ENCODE peak calls at places on chromosomes 7 and 10, in four cellular contexts. W is Panc1, X is HCT116, Z is K562. H is an unnamed sample.

GRCh38 chr10:48491422-48492139 is 113.3 kb downstream of the ARHGAP22 start:
- DNase-seq in W (no peak), X (no peak), Z (no peak), H (no peak)

GRCh38 chr7:141704112-141704511 is 2.1 kb upstream of the DENND11 start:
- DNase-seq in W (no peak), X (no peak), Z (no peak), H (no peak)

GRCh38 chr10:7563368-7563767 is 103.4 kb downstream of the ITIH5 start:
- DNase-seq in W (no peak), X (no peak), Z (no peak), H (no peak)

GRCh38 chr7:78437118-78437517 is 638.5 kb downstream of the PHTF2 start:
- DNase-seq in W (no peak), X (no peak), Z (no peak), H (peak; percentile 4)

GRCh38 chr10:110151871-110152270 is 55.5 kb upstream of the MXI1 start:
- DNase-seq in W (no peak), X (no peak), Z (no peak), H (no peak)

GRCh38 chr7:79923953-79924352 is 210.7 kb upstream of the GNAI1 start:
- DNase-seq in W (no peak), X (no peak), Z (no peak), H (no peak)

GRCh38 chr10:92239600-92240288 is 51.1 kb downstream of the CPEB3 start:
- DNase-seq in W (no peak), X (no peak), Z (no peak), H (no peak)

GRCh38 chr7:123367508-123368122 is 166.8 kb downstream of the IQUB start:
- DNase-seq in W (peak; percentile 20), X (peak; percentile 45), Z (peak; percentile 49), H (peak; percentile 10)

GRCh38 chr10:8137726-8138125 is 83.2 kb downstream of the GATA3 start:
- DNase-seq in W (no peak), X (no peak), Z (no peak), H (no peak)

GRCh38 chr10:69961168-69961863 is 91.3 kb upstream of the MACROH2A2 start:
- DNase-seq in W (no peak), X (no peak), Z (peak; percentile 65), H (no peak)

GRCh38 chr7:104973909-104974415 is 40.0 kb upstream of the KMT2E start:
- DNase-seq in W (no peak), X (no peak), Z (no peak), H (no peak)

GRCh38 chr7:124276005-124276606 is 243.2 kb upstream of the TMEM229A start:
- DNase-seq in W (no peak), X (peak; percentile 45), Z (peak; percentile 64), H (peak; percentile 29)

GRCh38 chr10:79241990-79242619 is 105.2 kb upstream of the PPIF start:
- DNase-seq in W (no peak), X (no peak), Z (peak; percentile 54), H (no peak)

GRCh38 chr10:43871004-43871439 is 222.3 kb upstream of the ZNF32 start:
- DNase-seq in W (no peak), X (no peak), Z (no peak), H (no peak)

GRCh38 chr7:6252748-6253147 is 19.7 kb downstream of the CYTH3 start:
- DNase-seq in W (no peak), X (no peak), Z (no peak), H (no peak)

GRCh38 chr10:70054902-70055301 is 2.3 kb downstream of the MACROH2A2 start:
- DNase-seq in W (no peak), X (no peak), Z (no peak), H (no peak)

GRCh38 chr7:64574481-64575159 is 11.7 kb upstream of the ZNF680 start:
- DNase-seq in W (peak; percentile 55), X (no peak), Z (no peak), H (no peak)

GRCh38 chr7:24702674-24703235 is 54.5 kb downstream of the GSDME start:
- DNase-seq in W (no peak), X (no peak), Z (no peak), H (no peak)

GRCh38 chr7:12942599-12942998 is 255.2 kb downstream of the ARL4A start:
- DNase-seq in W (no peak), X (no peak), Z (no peak), H (peak; percentile 92)

GRCh38 chr10:42738669-42739068 is 43.9 kb upstream of the BMS1 start:
- DNase-seq in W (no peak), X (no peak), Z (no peak), H (no peak)

GRCh38 chr7:135210818-135211178 is 528 bp downstream of the WDR91 start:
- DNase-seq in W (no peak), X (no peak), Z (no peak), H (no peak)

GRCh38 chr10:43596546-43596945 is 9.7 kb upstream of the ZNF485 start:
- DNase-seq in W (no peak), X (no peak), Z (no peak), H (peak; percentile 8)

GRCh38 chr10:5517546-5517945 is 7.2 kb upstream of the CALML3 start:
- DNase-seq in W (no peak), X (no peak), Z (no peak), H (no peak)

GRCh38 chr7:41030673-41031072 is 672.2 kb downstream of the INHBA start:
- DNase-seq in W (no peak), X (no peak), Z (no peak), H (no peak)

GRCh38 chr10:121570316-121570715 is 27.9 kb downstream of the FGFR2 start:
- DNase-seq in W (no peak), X (no peak), Z (no peak), H (peak; percentile 13)

GRCh38 chr10:121237718-121238117 is 360.5 kb downstream of the FGFR2 start:
- DNase-seq in W (no peak), X (no peak), Z (peak; percentile 10), H (no peak)

DNA sequence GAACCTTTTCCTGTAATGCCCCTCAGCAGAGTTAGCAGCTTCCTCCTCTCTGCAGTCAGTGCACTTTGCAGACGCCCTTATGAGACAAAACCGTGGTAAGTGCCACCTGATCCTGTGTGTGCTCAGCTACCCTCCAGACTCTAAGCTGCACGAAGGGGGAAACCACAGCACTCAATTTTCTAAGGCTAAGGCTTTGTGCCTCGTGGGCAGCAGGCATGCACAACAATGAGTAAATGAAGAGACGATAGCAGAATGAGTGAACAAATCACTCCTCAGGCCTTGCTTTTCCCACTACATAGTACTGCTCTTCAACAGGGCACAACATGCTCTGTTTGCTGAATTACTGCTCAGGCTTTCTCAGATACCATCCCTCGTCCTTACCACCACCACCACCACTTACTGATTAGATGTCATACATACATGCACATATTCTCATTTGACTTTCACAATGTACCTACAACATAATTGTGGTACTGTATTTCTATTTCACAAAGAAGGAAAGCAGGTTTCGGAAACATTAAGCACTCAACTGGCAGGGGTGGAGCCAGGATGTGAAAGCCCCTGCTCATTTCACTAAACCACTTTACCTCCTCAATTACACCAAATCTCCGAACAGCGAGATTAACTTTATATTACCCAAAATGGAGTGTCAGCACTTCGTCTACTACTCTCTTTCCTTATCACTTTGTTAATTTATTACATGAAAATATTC is 85.4 kb downstream of the ICA1 start:
- DNase-seq in W (no peak), X (no peak), Z (no peak), H (no peak)
- TF ChIP-seq TCF7L2 in W (no peak), X (no peak), Z (no peak), H (no peak)

GRCh38 chr10:77229704-77230103 is 407.9 kb downstream of the KCNMA1 start:
- DNase-seq in W (no peak), X (no peak), Z (no peak), H (no peak)

GRCh38 chr10:77231375-77231774 is 406.2 kb downstream of the KCNMA1 start:
- DNase-seq in W (no peak), X (no peak), Z (no peak), H (no peak)

GRCh38 chr10:77231884-77232283 is 405.7 kb downstream of the KCNMA1 start:
- DNase-seq in W (no peak), X (no peak), Z (no peak), H (no peak)

GRCh38 chr10:77228559-77228958 is 409.0 kb downstream of the KCNMA1 start:
- DNase-seq in W (no peak), X (no peak), Z (no peak), H (no peak)

DNA sequence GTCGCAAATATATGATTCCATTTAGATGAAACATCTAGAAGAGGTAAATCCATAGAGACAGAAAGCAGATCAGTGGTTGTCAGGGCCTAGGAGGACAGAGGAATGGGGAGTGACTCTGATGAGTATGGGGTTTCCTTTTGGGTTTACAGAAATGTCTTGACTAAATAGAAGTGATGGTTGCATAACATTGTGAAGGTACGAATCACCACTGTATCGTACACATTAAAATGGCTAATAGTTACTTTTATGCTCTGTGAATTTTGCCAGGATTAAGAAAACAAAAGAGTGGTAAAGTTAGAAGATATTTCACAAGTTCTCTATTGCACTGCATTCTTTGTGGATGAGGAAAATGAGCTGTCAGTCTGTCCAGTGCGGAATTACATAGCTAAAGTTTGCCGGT is 407.4 kb downstream of the KCNMA1 start:
- DNase-seq in W (no peak), X (no peak), Z (no peak), H (no peak)
- TF ChIP-seq TCF7L2 in W (no peak), X (no peak), Z (no peak), H (no peak)

GRCh38 chr7:32941181-32941995 is 15.9 kb upstream of the FKBP9 start:
- DNase-seq in W (no peak), X (no peak), Z (no peak), H (peak; percentile 45)

GRCh38 chr7:32936686-32937085 is 20.6 kb upstream of the FKBP9 start:
- DNase-seq in W (no peak), X (no peak), Z (no peak), H (no peak)

GRCh38 chr7:32941996-32942782 is 15.1 kb upstream of the FKBP9 start:
- DNase-seq in W (no peak), X (no peak), Z (peak; percentile 86), H (peak; percentile 18)

GRCh38 chr7:32935558-32935957 is 21.7 kb upstream of the FKBP9 start:
- DNase-seq in W (no peak), X (no peak), Z (no peak), H (no peak)

DNA sequence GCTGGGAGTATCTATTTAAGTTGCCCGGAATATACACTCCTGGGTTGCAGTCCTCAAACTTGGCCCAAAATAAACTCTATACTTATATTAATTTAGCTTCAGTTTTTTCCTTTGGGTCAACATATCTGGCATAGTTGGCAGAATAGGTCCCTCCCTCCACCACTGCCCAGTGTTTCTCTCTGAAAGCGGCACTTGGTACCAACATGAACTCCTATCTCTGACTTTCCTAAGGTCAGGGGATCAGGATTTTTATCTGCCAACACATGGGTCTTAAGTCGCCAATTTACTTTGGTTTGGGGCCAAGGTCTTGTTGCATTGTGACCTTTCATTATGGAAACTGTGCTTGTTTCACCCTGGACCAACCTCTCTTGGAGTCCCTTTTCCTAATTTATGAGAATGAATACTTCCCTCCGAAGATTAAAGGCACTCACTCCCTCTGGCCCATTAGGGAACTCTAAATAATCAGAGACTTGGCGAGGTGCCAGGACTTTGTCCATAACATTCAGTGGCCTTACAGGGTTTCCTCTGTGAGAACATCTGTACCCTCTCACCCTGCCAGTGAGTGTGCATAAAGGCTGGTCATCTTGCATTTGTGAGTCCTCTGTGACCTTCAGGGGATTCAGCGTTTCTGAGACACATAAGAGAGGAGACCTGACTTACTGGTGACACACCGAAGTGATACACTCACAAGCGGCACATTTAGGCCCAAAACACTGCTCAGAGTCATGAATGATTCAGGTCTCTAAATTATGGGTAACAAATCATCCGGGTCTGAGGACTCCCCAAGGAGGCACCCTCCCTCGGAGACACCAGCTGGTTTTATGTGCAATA is 19.7 kb upstream of the FKBP9 start:
- DNase-seq in W (no peak), X (no peak), Z (no peak), H (peak; percentile 40)
- TF ChIP-seq TCF7L2 in W (no peak), X (no peak), Z (no peak), H (no peak)

GRCh38 chr7:28700084-28700483 is 258.0 kb downstream of the TRIL start:
- DNase-seq in W (no peak), X (no peak), Z (no peak), H (no peak)
- TF ChIP-seq TCF7L2 in W (no peak), X (no peak), Z (no peak), H (no peak)

GRCh38 chr7:19397917-19398316 is 252.7 kb upstream of the FERD3L start:
- DNase-seq in W (no peak), X (no peak), Z (no peak), H (no peak)
- TF ChIP-seq TCF7L2 in W (no peak), X (no peak), Z (no peak), H (no peak)